ENCODE peak calls at places on chromosomes 3 and 15, in eight cellular contexts. Y is spleen, C is ovary, W is stomach, F is upper lobe of left lung, Q is A549, S is heart left ventricle, M is uterus. Z is an unnamed sample.

GRCh38 chr3:7309707-7310106 is 448.8 kb downstream of the GRM7 start:
- DNase-seq in M (peak; percentile 30), F (no peak), Q (no peak), Y (no peak), S (peak; percentile 54), C (peak; percentile 29), W (no peak), Z (no peak)

GRCh38 chr3:51099794-51100542 is 285.1 kb upstream of the MANF start:
- DNase-seq in S (no peak), Y (no peak), W (peak; percentile 72), F (no peak), Q (peak; percentile 49), C (no peak), M (no peak), Z (peak; percentile 62)

GRCh38 chr3:14902719-14903118 is 44.7 kb upstream of the NR2C2 start:
- DNase-seq in C (peak; percentile 82), W (peak; percentile 49), M (peak; percentile 79), Y (peak; percentile 65), Q (no peak), S (peak; percentile 87), F (peak; percentile 79), Z (no peak)

GRCh38 chr15:50145451-50145872 is 26.4 kb upstream of the ATP8B4 start:
- DNase-seq in Y (no peak), M (peak; percentile 31), C (peak; percentile 55), S (no peak), Q (peak; percentile 84), W (no peak), F (no peak), Z (no peak)

GRCh38 chr3:174697310-174697709 is 161.8 kb upstream of the NAALADL2 start:
- DNase-seq in Y (no peak), S (no peak), F (no peak), Q (no peak), M (no peak), C (no peak), W (no peak), Z (no peak)

GRCh38 chr3:112333002-112333385 is at the start of gene CD200:
- DNase-seq in S (peak; percentile 40), Q (no peak), Y (peak; percentile 89), W (peak; percentile 45), C (peak; percentile 76), F (peak; percentile 89), M (peak; percentile 70), Z (no peak)

GRCh38 chr3:11307830-11308432 is 35.7 kb downstream of the ATG7 start:
- DNase-seq in Q (no peak), F (no peak), C (no peak), M (peak; percentile 51), W (no peak), S (no peak), Y (no peak), Z (no peak)

GRCh38 chr15:51750942-51751686 is at the start of gene TMOD2:
- DNase-seq in S (peak; percentile 68), W (peak; percentile 53), M (peak; percentile 49), Q (peak; percentile 34), C (peak; percentile 33), Y (peak; percentile 92), F (peak; percentile 94), Z (no peak)

GRCh38 chr15:101781927-101782326 is 21.4 kb upstream of the OR4F6 start:
- DNase-seq in S (no peak), M (no peak), C (no peak), F (no peak), Q (no peak), Y (no peak), W (no peak), Z (no peak)

GRCh38 chr3:32614956-32615355 is 44.3 kb upstream of the DYNC1LI1 start:
- DNase-seq in W (no peak), S (no peak), F (no peak), M (no peak), C (no peak), Q (no peak), Y (no peak), Z (peak; percentile 27)

GRCh38 chr3:186997061-186998054 is 67.0 kb downstream of the ST6GAL1 start:
- DNase-seq in Q (no peak), S (no peak), W (no peak), M (no peak), Y (no peak), F (no peak), C (no peak), Z (no peak)

GRCh38 chr3:148943531-148944200 is 47.7 kb upstream of the GYG1 start:
- DNase-seq in W (no peak), C (no peak), M (no peak), Y (no peak), S (no peak), F (no peak), Q (peak; percentile 83), Z (peak; percentile 43)

GRCh38 chr3:100879445-100879844 is 113.8 kb downstream of the ABI3BP start:
- DNase-seq in W (no peak), M (no peak), F (no peak), C (no peak), Q (no peak), Y (no peak), S (no peak), Z (no peak)

GRCh38 chr15:25186411-25186810 is 231.6 kb downstream of the SNRPN start:
- DNase-seq in Y (peak; percentile 64), C (no peak), M (no peak), Q (no peak), W (no peak), S (peak; percentile 3), F (no peak), Z (no peak)

DNA sequence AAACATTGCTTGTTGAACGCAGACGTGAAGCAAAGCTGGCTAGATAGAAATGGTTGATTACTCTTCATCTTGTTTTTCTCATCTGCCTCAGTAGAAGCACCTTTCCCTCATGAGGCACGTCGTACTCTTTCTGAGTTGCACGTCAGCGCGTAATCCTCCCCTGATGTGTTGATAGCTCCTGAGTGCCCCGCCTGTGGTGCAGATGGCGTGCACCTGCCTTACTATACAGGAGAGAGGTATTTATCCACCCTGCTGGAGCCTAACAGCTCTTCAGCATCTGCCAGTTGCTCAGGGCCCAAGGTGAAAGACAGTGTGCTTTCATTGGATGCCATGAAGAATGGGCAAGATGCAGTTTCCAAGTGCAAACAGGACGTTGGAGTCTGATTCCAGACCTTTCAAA is 18.0 kb downstream of the MAP6D1 start:
- DNase-seq in Y (peak; percentile 29), W (no peak), C (no peak), M (no peak), Q (no peak), F (no peak), S (no peak), Z (no peak)
- TF ChIP-seq POLR2A in Y (no peak), W (no peak), C (no peak), M (no peak), Q (no peak), F (no peak), S (no peak), Z (no peak)

GRCh38 chr3:152375546-152375945 is 106.8 kb downstream of the MBNL1 start:
- DNase-seq in F (no peak), W (no peak), S (no peak), M (no peak), Q (peak; percentile 43), C (no peak), Y (no peak), Z (no peak)
- TF ChIP-seq POLR2A in F (no peak), W (no peak), S (no peak), M (no peak), Q (no peak), C (no peak), Y (no peak), Z (no peak)

GRCh38 chr15:67126551-67127333 is 61.3 kb downstream of the SMAD3 start:
- DNase-seq in M (no peak), F (no peak), S (no peak), Q (no peak), Y (peak; percentile 42), W (no peak), C (no peak), Z (no peak)

GRCh38 chr15:67127334-67127664 is 61.9 kb downstream of the SMAD3 start:
- DNase-seq in S (no peak), Y (no peak), Q (peak; percentile 87), M (no peak), F (no peak), C (no peak), W (no peak), Z (no peak)

GRCh38 chr15:67130166-67130565 is 64.8 kb downstream of the SMAD3 start:
- DNase-seq in Y (no peak), F (no peak), S (no peak), W (no peak), Q (no peak), M (no peak), C (no peak), Z (no peak)

GRCh38 chr15:67125589-67126502 is 60.4 kb downstream of the SMAD3 start:
- DNase-seq in Y (peak; percentile 63), M (peak; percentile 79), F (no peak), C (peak; percentile 87), S (peak; percentile 91), W (peak; percentile 44), Q (peak; percentile 97), Z (peak; percentile 73)

DNA sequence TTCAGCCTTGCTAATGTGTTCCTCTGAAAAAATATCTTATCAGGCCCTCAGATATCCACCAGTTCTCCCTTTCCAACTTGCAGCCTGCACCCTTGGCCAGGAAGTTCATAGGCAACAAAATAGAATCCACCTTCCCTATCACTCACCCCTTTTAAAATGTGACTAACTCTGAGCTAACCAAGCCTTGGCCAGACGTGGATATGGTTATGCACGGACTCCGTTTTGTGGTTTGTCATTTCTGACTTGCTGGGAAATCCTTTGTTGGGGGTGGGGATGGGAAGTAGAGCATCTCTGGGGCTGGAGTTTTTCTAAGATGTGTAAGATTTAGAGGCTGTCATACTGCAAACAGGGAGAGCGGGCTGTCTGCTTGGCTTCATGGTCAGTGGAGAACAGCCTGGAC is 62.5 kb downstream of the SMAD3 start:
- DNase-seq in Y (no peak), F (no peak), C (peak; percentile 37), Q (peak; percentile 91), W (no peak), S (no peak), M (peak; percentile 59), Z (peak; percentile 50)
- TF ChIP-seq POLR2A in Y (no peak), F (no peak), C (no peak), Q (no peak), W (no peak), S (no peak), M (no peak), Z (no peak)

DNA sequence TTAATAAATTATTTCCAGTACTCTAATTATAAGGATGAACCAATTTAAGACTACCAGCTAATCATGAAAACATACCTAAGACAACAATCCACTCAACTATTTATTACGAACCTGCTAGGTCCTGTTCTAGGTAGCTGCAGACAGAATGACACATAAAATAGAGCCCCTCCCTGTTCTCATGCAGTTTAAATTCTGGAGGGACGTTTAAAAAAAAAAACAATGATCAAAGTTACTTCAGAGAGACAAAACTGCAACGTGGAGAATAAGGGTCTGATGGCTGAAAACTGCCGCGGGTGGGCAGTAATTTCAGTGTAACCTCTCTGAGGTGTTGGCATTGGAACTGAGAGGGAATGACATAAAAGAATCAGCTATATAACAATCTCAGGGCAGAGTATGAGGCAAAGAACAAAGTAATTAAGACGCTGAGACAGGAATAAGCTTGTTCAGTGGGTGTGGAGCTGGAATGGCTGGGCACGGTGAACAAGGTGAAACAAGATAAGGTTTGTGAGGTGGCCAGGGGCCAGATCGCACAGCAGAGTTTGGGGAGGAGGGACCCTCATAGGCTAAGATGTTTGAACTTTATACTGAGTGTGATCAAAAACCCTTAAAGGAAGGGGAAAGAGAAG is 19.5 kb downstream of the TBL1XR1 start:
- DNase-seq in Q (no peak), F (no peak), C (no peak), S (no peak), W (peak; percentile 45), Y (no peak), M (no peak), Z (no peak)
- TF ChIP-seq POLR2A in Q (no peak), F (no peak), C (no peak), S (no peak), W (no peak), Y (no peak), M (no peak), Z (no peak)

GRCh38 chr3:46405301-46406079 is 1.4 kb downstream of the CCR5AS start:
- DNase-seq in F (no peak), M (no peak), S (no peak), W (peak; percentile 65), Q (no peak), Y (no peak), C (peak; percentile 18), Z (no peak)
- TF ChIP-seq POLR2A in F (no peak), M (no peak), S (no peak), W (no peak), Q (no peak), Y (no peak), C (no peak), Z (no peak)

Z was measured in H54.